ENCODE peak calls at places on chromosomes 3 and 15, in seven cellular contexts. C is choroid plexus epithelial cell, B is brain microvascular endothelial cell, U is heart left ventricle, V is psoas muscle, L is spleen, E is ascending aorta. P is an unnamed sample.
A peak's percentile ranks its signal among the peaks of the same experiment; 100 is the strongest.

GRCh38 chr3:62371032-62371734 is 2.2 kb downstream of the FEZF2 start:
- DNase-seq in L (no peak), V (no peak), B (no peak), U (no peak), C (no peak), E (no peak), P (no peak)

GRCh38 chr15:82986442-82986780 is 401 bp downstream of the RAMAC start:
- DNase-seq in V (no peak), E (no peak), L (no peak), U (no peak), C (peak; percentile 32), B (no peak), P (no peak)

GRCh38 chr3:106193876-106194275 is 325.1 kb upstream of the CBLB start:
- DNase-seq in U (no peak), C (peak; percentile 11), E (no peak), B (no peak), L (no peak), V (no peak), P (no peak)

GRCh38 chr15:33360876-33361275 is 50.1 kb downstream of the RYR3 start:
- DNase-seq in B (no peak), V (no peak), C (no peak), E (no peak), L (no peak), U (peak; percentile 39), P (no peak)

GRCh38 chr15:75172168-75172841 is 29.4 kb upstream of the C15orf39 start:
- DNase-seq in E (no peak), B (no peak), C (peak; percentile 22), V (no peak), L (no peak), U (no peak), P (no peak)

GRCh38 chr15:25849431-25849921 is 13.7 kb downstream of the ATP10A start:
- DNase-seq in E (peak; percentile 75), V (no peak), U (peak; percentile 44), B (peak; percentile 61), L (no peak), C (peak; percentile 29), P (no peak)

GRCh38 chr3:49916686-49917085 is 12.9 kb downstream of the MON1A start:
- DNase-seq in C (peak; percentile 31), L (no peak), E (no peak), V (no peak), U (no peak), B (no peak), P (no peak)

GRCh38 chr15:65072027-65072426 is 4.2 kb upstream of the RASL12 start:
- DNase-seq in V (peak; percentile 34), U (peak; percentile 74), B (no peak), E (no peak), C (no peak), L (no peak), P (no peak)

GRCh38 chr3:32681811-32682210 is 3.2 kb upstream of the CNOT10 start:
- DNase-seq in L (no peak), C (no peak), V (no peak), U (no peak), B (no peak), E (no peak), P (no peak)

GRCh38 chr3:138923531-138923994 is 23.4 kb downstream of the FOXL2 start:
- DNase-seq in E (peak; percentile 87), B (peak; percentile 85), V (peak; percentile 77), C (peak; percentile 94), U (peak; percentile 74), L (peak; percentile 91), P (peak; percentile 96)

GRCh38 chr15:69100821-69101220 is 59.6 kb upstream of the GLCE start:
- DNase-seq in U (no peak), E (no peak), B (no peak), C (no peak), L (no peak), V (no peak), P (no peak)

GRCh38 chr15:90002428-90002844 is 1.3 kb downstream of the ZNF710 start:
- DNase-seq in U (peak; percentile 51), B (no peak), E (peak; percentile 64), V (peak; percentile 46), C (peak; percentile 42), L (peak; percentile 87), P (no peak)

GRCh38 chr3:37661615-37662306 is 199.9 kb upstream of the CTDSPL start:
- DNase-seq in E (no peak), V (no peak), B (no peak), C (no peak), L (no peak), U (no peak), P (no peak)

GRCh38 chr3:88149146-88149515 is 628 bp upstream of the C3orf38 start:
- DNase-seq in C (no peak), B (no peak), L (no peak), E (no peak), U (no peak), V (no peak), P (peak; percentile 44)

GRCh38 chr3:175312766-175313165 is 453.6 kb downstream of the NAALADL2 start:
- DNase-seq in V (no peak), C (no peak), E (no peak), B (no peak), L (no peak), U (no peak), P (no peak)

GRCh38 chr3:160981217-160981938 is 123.8 kb downstream of the B3GALNT1 start:
- DNase-seq in C (peak; percentile 47), V (no peak), L (no peak), U (no peak), B (no peak), E (peak; percentile 68), P (no peak)

GRCh38 chr3:12444582-12445468 is 39.5 kb upstream of the TSEN2 start:
- DNase-seq in B (peak; percentile 19), L (no peak), E (no peak), U (no peak), C (peak; percentile 57), V (no peak), P (no peak)

GRCh38 chr3:162491957-162492356 is 995.3 kb downstream of the OTOL1 start:
- DNase-seq in E (no peak), B (no peak), V (no peak), L (no peak), C (peak; percentile 53), U (no peak), P (no peak)

GRCh38 chr15:39976291-39977274 is 42.7 kb downstream of the EIF2AK4 start:
- DNase-seq in U (peak; percentile 73), L (peak; percentile 76), E (peak; percentile 72), C (peak; percentile 51), V (peak; percentile 67), B (peak; percentile 12), P (peak; percentile 40)

DNA sequence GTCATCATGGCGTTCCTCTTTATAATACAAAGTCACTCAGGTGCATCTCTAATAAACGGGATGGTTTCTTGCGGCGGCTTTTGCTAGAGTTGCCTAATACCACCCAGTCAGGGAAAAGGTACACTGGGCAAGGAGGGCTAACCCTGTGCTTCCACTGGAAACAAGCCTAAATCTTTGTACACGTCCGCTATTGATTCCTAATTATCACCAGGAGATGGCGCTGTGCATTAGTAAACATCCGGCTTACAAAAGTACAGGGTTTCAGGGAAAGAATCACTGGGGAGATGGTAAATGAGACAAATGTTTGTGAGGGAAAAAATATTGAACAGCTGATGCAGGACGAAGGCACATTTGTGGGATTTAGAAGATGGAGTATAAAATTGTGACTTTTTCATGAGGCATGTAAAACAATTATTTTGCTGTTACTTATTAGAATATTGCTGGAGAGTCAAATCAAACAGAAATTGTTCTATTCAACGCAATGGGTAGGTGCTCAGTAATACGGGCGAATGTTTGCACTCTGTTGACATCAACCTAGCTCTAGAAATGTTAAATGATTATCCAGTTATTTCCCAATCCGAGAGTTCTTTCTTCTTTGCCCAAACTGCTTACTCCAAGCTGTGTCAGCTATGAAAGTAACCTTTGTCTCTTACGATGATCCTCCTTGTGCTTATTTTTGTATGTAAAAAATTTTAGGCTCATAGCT is 50.6 kb downstream of the GMNC start:
- DNase-seq in V (no peak), U (no peak), C (peak; percentile 77), L (no peak), B (peak; percentile 65), E (no peak), P (no peak)
- H3K4me3 ChIP-seq in V (peak overlapping the region; percentile 7), U (no peak overlapping the region), C (no peak overlapping the region), L (no peak overlapping the region), B (peak overlapping the region; percentile 35), E (no peak overlapping the region), P (no peak overlapping the region)

DNA sequence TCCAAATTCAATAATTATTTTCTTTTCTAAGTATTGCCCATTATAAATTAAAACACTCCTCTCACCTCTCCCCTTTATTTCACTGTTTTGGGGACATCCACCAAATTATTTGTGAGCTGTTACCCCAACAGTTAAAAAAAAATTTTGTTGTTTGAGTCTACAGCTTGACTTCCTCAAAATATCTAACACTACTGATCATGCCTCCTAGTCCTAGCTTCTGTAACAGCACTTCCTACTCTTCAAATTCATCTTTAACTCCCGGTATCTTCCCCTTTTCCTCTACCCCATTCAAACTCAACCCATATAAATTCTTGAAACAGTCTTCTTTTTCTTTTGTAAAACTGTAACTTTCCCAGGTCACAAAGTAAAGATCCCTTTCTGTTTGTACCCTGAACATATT is 15.9 kb downstream of the PARL start:
- DNase-seq in B (no peak), E (no peak), V (no peak), L (no peak), C (no peak), U (no peak), P (no peak)
- TF ChIP-seq CTCF in B (no peak), E (no peak), V (no peak), L (no peak), C (no peak), U (no peak), P (no peak)

GRCh38 chr3:63968612-63969350 is 54.5 kb downstream of the PSMD6 start:
- DNase-seq in E (no peak), L (no peak), V (no peak), B (no peak), U (no peak), C (peak; percentile 51), P (no peak)

GRCh38 chr3:63970596-63971468 is 52.5 kb downstream of the PSMD6 start:
- DNase-seq in C (no peak), U (no peak), V (no peak), L (no peak), B (no peak), E (no peak), P (no peak)

GRCh38 chr3:63972196-63972595 is 51.1 kb downstream of the PSMD6 start:
- DNase-seq in B (peak; percentile 87), C (peak; percentile 93), U (no peak), E (no peak), L (no peak), V (no peak), P (no peak)

GRCh38 chr3:63967675-63968611 is 55.4 kb downstream of the PSMD6 start:
- DNase-seq in L (peak; percentile 80), V (peak; percentile 32), E (no peak), U (peak; percentile 23), B (peak; percentile 51), C (peak; percentile 86), P (peak; percentile 35)

DNA sequence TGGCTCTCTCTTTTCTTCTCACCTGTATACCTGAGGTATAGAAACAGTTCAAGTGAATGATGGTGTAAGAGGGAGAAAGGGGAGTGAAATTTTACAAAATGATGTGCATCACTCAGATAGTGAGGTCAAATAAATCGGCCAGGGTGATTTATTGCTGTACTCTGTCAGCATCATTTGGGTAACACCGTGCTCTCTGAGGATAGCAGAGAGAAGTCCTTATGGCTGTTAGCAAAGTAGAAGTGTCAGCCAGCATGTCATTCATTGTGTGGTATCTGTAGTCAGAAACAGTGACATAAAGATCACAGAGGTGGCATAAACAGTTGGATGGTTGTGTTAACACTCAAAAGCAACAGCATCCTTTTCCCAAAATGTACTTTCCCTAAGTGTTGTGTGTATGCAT is 53.4 kb downstream of the PSMD6 start:
- DNase-seq in E (no peak), L (no peak), U (no peak), V (no peak), C (no peak), B (no peak), P (no peak)
- H3K4me3 ChIP-seq in E (no peak overlapping the region), L (peak overlapping the region; percentile 43), U (no peak overlapping the region), V (no peak overlapping the region), C (no peak overlapping the region), B (no peak overlapping the region), P (no peak overlapping the region)

GRCh38 chr3:24496529-24497482 is 2.2 kb upstream of the THRB start:
- DNase-seq in V (peak; percentile 80), B (peak; percentile 79), L (peak; percentile 78), C (peak; percentile 83), E (peak; percentile 94), U (peak; percentile 70), P (peak; percentile 55)
- TF ChIP-seq CTCF in V (peak; percentile 56), B (peak; percentile 77), L (peak; percentile 25), C (peak; percentile 71), E (peak; percentile 27), U (peak; percentile 53), P (no peak)